ENCODE peak calls at places on chromosomes 1 and 21, in five cellular contexts. D, R, J, S and K are unnamed samples.

GRCh38 chr1:31633117-31633516 is 11.6 kb downstream of the PEF1 start:
- DNase-seq in D (peak), R (no peak), J (no peak), S (no peak), K (no peak)

GRCh38 chr1:206684478-206685255 is at the start of gene MAPKAPK2:
- DNase-seq in D (no peak), R (no peak), J (no peak), S (peak), K (peak)

GRCh38 chr1:236394016-236394481 is at the start of gene EDARADD:
- DNase-seq in D (peak), R (no peak), J (no peak), S (no peak), K (no peak)

GRCh38 chr1:153777648-153778047 is 2.4 kb downstream of the SLC27A3 start:
- DNase-seq in D (no peak), R (peak), J (no peak), S (no peak), K (no peak)

GRCh38 chr1:103180660-103181059 is 72.3 kb upstream of the COL11A1 start:
- DNase-seq in D (peak), R (no peak), J (peak), S (no peak), K (no peak)

GRCh38 chr1:242467556-242468145 is 56.8 kb downstream of the PLD5 start:
- DNase-seq in D (peak), R (peak), J (no peak), S (peak), K (no peak)

GRCh38 chr1:6343506-6344405 is 49.8 kb downstream of the ACOT7 start:
- DNase-seq in D (peak), R (no peak), J (peak), S (peak), K (peak)

GRCh38 chr1:183870351-183871077 is 65.6 kb downstream of the RGL1 start:
- DNase-seq in D (peak), R (no peak), J (no peak), S (no peak), K (no peak)

GRCh38 chr1:21672478-21673276 is 3.5 kb upstream of the RAP1GAP start:
- DNase-seq in D (no peak), R (no peak), J (no peak), S (no peak), K (no peak)

GRCh38 chr1:87017994-87018672 is 103.7 kb downstream of the HS2ST1 start:
- DNase-seq in D (no peak), R (no peak), J (no peak), S (no peak), K (no peak)

GRCh38 chr1:41319803-41320711 is 41.2 kb upstream of the FOXO6 start:
- DNase-seq in D (no peak), R (no peak), J (no peak), S (no peak), K (no peak)

GRCh38 chr1:54798206-54798605 is 2.9 kb downstream of the TTC22 start:
- DNase-seq in D (no peak), R (no peak), J (no peak), S (no peak), K (no peak)

GRCh38 chr21:33244082-33244780 is 14.5 kb downstream of the IFNAR2 start:
- DNase-seq in D (no peak), R (no peak), J (no peak), S (no peak), K (no peak)

GRCh38 chr21:18529253-18529652 is 125.7 kb upstream of the TMPRSS15 start:
- DNase-seq in D (peak), R (no peak), J (no peak), S (no peak), K (no peak)

GRCh38 chr1:182281541-182281940 is 110.0 kb downstream of the GLUL start:
- DNase-seq in D (no peak), R (no peak), J (no peak), S (no peak), K (no peak)

GRCh38 chr21:15212214-15212613 is 147.4 kb upstream of the NRIP1 start:
- DNase-seq in D (no peak), R (no peak), J (no peak), S (no peak), K (no peak)

GRCh38 chr1:182768973-182769372 is 20.6 kb upstream of the NPL start:
- DNase-seq in D (no peak), R (no peak), J (no peak), S (no peak), K (no peak)

GRCh38 chr1:56576880-56577858 is 2.2 kb downstream of the PLPP3 start:
- DNase-seq in D (peak), R (no peak), J (no peak), S (no peak), K (no peak)

GRCh38 chr21:24225432-24225831 is 1381.8 kb downstream of the MRPL39 start:
- DNase-seq in D (no peak), R (no peak), J (no peak), S (no peak), K (no peak)

GRCh38 chr21:45477176-45478114 is 64.8 kb downstream of the SLC19A1 start:
- DNase-seq in D (no peak), R (no peak), J (no peak), S (no peak), K (no peak)

GRCh38 chr1:8822383-8823294 is 5.2 kb upstream of the RERE start:
- DNase-seq in D (peak), R (no peak), J (peak), S (no peak), K (no peak)

GRCh38 chr1:72285074-72285425 is 2.7 kb upstream of the NEGR1 start:
- DNase-seq in D (no peak), R (no peak), J (no peak), S (no peak), K (no peak)

GRCh38 chr1:205769641-205770365 is 5.5 kb downstream of the RAB29 start:
- DNase-seq in D (no peak), R (no peak), J (no peak), S (no peak), K (no peak)

GRCh38 chr21:16037386-16037785 is 307.6 kb downstream of the USP25 start:
- DNase-seq in D (no peak), R (no peak), J (no peak), S (no peak), K (no peak)

GRCh38 chr1:116666747-116667576 is 571 bp downstream of the IGSF3 start:
- DNase-seq in D (no peak), R (no peak), J (no peak), S (no peak), K (no peak)

GRCh38 chr1:224939844-224940425 is 10.5 kb downstream of the DNAH14 start:
- DNase-seq in D (no peak), R (no peak), J (no peak), S (no peak), K (no peak)

GRCh38 chr1:54405894-54406293 is 300 bp downstream of the SSBP3 start:
- DNase-seq in D (no peak), R (no peak), J (no peak), S (no peak), K (no peak)

GRCh38 chr1:28176492-28177470 is at the start of gene PTAFR:
- DNase-seq in D (no peak), R (no peak), J (no peak), S (no peak), K (no peak)

GRCh38 chr1:36663772-36664430 is 181.2 kb upstream of the CSF3R start:
- DNase-seq in D (no peak), R (no peak), J (no peak), S (no peak), K (no peak)

GRCh38 chr1:50977575-50978143 is 7.6 kb downstream of the CDKN2C start:
- DNase-seq in D (no peak), R (no peak), J (no peak), S (peak), K (peak)

GRCh38 chr1:15411593-15412487 is 2.2 kb downstream of the EFHD2 start:
- DNase-seq in D (no peak), R (no peak), J (no peak), S (no peak), K (peak)

GRCh38 chr1:24910751-24911650 is 19.1 kb downstream of the RUNX3 start:
- DNase-seq in D (peak), R (no peak), J (no peak), S (no peak), K (peak)

GRCh38 chr1:207831517-207832327 is 79.2 kb downstream of the CD34 start:
- DNase-seq in D (no peak), R (no peak), J (no peak), S (no peak), K (no peak)

GRCh38 chr21:32391755-32392154 is 1.1 kb downstream of the URB1 start:
- DNase-seq in D (no peak), R (no peak), J (no peak), S (no peak), K (no peak)

GRCh38 chr21:25513810-25514209 is 93.5 kb downstream of the MRPL39 start:
- DNase-seq in D (no peak), R (no peak), J (no peak), S (no peak), K (no peak)

GRCh38 chr1:202565890-202566289 is 144.4 kb downstream of the SYT2 start:
- DNase-seq in D (no peak), R (no peak), J (no peak), S (no peak), K (no peak)

GRCh38 chr1:204267191-204267601 is 53.4 kb upstream of the GOLT1A start:
- DNase-seq in D (no peak), R (no peak), J (no peak), S (no peak), K (no peak)

GRCh38 chr1:193629875-193630274 is 443.5 kb upstream of the B3GALT2 start:
- DNase-seq in D (peak), R (no peak), J (peak), S (no peak), K (no peak)

GRCh38 chr1:160806109-160806665 is 10.2 kb downstream of the LY9 start:
- DNase-seq in D (no peak), R (no peak), J (no peak), S (no peak), K (no peak)
- TF ChIP-seq CTCF in D (no peak), R (no peak), J (no peak), S (no peak), K (no peak)

GRCh38 chr1:1040004-1040991 is 20.4 kb downstream of the AGRN start:
- DNase-seq in D (peak), R (no peak), J (no peak), S (peak), K (peak)
- TF ChIP-seq CTCF in D (peak), R (no peak), J (no peak), S (peak), K (no peak)

GRCh38 chr21:37627561-37627960 is 261.0 kb downstream of the DYRK1A start:
- DNase-seq in D (no peak), R (no peak), J (no peak), S (no peak), K (no peak)
- TF ChIP-seq CTCF in D (no peak), R (no peak), J (no peak), S (no peak), K (no peak)

DNA sequence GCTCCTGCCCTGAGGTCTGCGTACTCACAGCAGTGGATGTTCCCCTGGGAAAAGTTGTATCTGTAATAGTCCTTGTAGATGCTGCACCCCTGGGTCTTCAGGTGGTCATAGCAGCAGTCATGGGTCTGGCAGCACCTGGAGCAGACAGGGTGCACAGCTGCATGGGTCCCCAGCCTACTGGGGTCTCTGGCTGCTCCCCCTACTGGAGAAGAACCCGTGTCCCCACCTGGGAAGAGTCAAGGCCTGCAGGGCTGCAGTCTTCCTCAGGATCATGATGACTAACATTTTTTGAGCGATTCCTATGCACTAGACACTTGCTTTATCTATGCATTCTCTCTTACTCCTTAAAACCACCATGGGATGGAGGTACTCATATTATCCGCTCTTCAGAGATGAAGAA is 3.9 kb downstream of the PLA2G2D start:
- DNase-seq in D (no peak), R (no peak), J (no peak), S (no peak), K (no peak)
- TF ChIP-seq CTCF in D (no peak), R (no peak), J (no peak), S (no peak), K (no peak)

DNA sequence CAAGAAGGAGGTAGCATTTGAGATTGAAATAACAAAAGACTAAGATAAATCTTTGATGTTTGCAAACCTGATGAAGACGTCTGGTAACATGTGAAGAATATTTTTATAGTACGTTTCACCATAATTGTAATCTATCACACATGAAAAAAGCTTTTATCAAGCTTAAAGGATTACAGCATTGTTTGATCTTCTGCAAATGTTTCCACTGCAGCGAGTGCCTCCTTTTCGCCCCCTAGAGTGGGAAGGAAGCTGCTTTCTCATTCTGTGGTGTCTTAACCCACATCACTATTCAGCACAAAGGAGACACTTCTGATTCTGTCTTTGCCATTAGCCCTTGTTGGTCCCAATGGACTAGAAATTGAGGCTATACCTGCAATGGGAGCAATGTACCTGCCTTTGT is 46.0 kb upstream of the IL12RB2 start:
- DNase-seq in D (no peak), R (no peak), J (no peak), S (no peak), K (no peak)
- TF ChIP-seq CTCF in D (peak), R (no peak), J (peak), S (peak), K (peak)

DNA sequence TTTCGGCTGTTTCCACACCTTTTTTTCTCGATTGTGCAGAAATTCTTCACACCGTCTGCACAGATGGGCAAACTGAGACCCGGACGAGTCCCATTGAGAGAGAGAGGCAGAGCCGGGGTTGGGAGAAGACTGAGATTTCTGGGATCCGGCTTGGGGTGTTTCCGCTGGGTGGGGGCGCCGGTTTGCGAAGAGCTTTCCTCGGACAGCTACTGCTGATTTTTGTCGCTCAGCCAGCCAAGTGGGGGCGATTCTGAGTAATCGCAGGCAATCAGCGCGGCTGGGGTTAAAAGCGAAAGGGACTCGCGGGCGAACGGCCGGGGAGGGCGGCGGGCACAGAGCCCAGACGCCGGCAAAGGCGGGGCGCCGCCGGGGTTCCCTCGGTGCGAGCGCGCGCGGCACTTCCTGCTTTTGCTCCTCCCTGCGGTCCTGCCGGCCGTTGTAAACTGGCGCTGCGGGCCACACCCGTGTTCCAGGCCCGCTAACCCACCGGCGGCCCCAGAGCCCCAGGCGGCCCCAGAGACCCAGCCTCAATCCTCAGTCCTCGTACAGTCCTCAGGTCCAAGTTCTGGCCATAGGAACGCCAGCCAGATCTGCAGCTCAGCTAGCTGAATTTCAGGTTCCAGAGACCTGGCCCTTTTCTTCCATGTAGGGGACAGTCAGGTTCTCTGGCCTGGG is 32.4 kb upstream of the JUN start:
- DNase-seq in D (peak), R (peak), J (peak), S (peak), K (peak)
- TF ChIP-seq CTCF in D (peak), R (no peak), J (no peak), S (peak), K (no peak)